ENCODE peak calls at places on chromosomes 11 and 22, in four cellular contexts. P is glutamatergic neuron, V is mesothelial cell of epicardium, J is fibroblast of lung. F is an unnamed sample.

GRCh38 chr11:69229521-69229920 is 64.4 kb upstream of the MYEOV start:
- DNase-seq in V (no peak), J (no peak), P (no peak), F (no peak)

GRCh38 chr11:17738350-17739207 is 4.0 kb downstream of the KCNC1 start:
- DNase-seq in V (no peak), J (no peak), P (peak; percentile 75), F (no peak)

GRCh38 chr11:88420165-88420781 is 82.7 kb upstream of the CTSC start:
- DNase-seq in J (peak; percentile 55), P (no peak), V (no peak), F (no peak)

GRCh38 chr22:30694638-30695350 is at the start of gene OSBP2:
- DNase-seq in P (peak; percentile 62), V (peak; percentile 55), J (no peak), F (peak; percentile 48)

GRCh38 chr11:114179234-114179941 is 116.8 kb upstream of the NNMT start:
- DNase-seq in J (peak; percentile 100), P (no peak), V (no peak), F (no peak)

GRCh38 chr11:35109827-35110226 is 29.1 kb upstream of the CD44 start:
- DNase-seq in J (no peak), V (no peak), P (no peak), F (no peak)

GRCh38 chr11:117037279-117037951 is 60.8 kb downstream of the SIK3 start:
- DNase-seq in J (no peak), P (no peak), V (no peak), F (no peak)

GRCh38 chr11:72079776-72080325 is 491 bp downstream of the NUMA1 start:
- DNase-seq in J (peak; percentile 42), V (no peak), P (no peak), F (peak; percentile 13)

GRCh38 chr11:119734788-119735187 is 5.8 kb upstream of the NECTIN1 start:
- DNase-seq in V (no peak), P (no peak), J (no peak), F (no peak)

GRCh38 chr22:50034126-50035081 is 21.8 kb upstream of the IL17REL start:
- DNase-seq in P (no peak), V (no peak), J (no peak), F (no peak)

GRCh38 chr11:119298726-119299125 is 18.2 kb downstream of the MCAM start:
- DNase-seq in P (no peak), J (no peak), V (no peak), F (no peak)

GRCh38 chr11:85269109-85269508 is 358.0 kb downstream of the DLG2 start:
- DNase-seq in J (no peak), V (no peak), P (no peak), F (no peak)

GRCh38 chr11:11979487-11980117 is 28.8 kb downstream of the DKK3 start:
- DNase-seq in P (no peak), J (peak; percentile 84), V (no peak), F (no peak)

GRCh38 chr11:31822604-31823371 is 11.7 kb upstream of the PAX6 start:
- DNase-seq in V (no peak), P (no peak), J (no peak), F (no peak)

GRCh38 chr11:15607361-15608036 is 492.8 kb downstream of the INSC start:
- DNase-seq in V (no peak), J (no peak), P (no peak), F (no peak)

GRCh38 chr11:6476571-6476970 is 2.8 kb upstream of the TRIM3 start:
- DNase-seq in J (no peak), P (no peak), V (no peak), F (no peak)

GRCh38 chr11:121722431-121723256 is 269.9 kb upstream of the SORL1-AS1 start:
- DNase-seq in V (peak; percentile 71), J (peak; percentile 99), P (peak; percentile 77), F (peak; percentile 62)

GRCh38 chr11:33724644-33725035 is 11.6 kb downstream of the CD59 start:
- DNase-seq in P (no peak), J (peak; percentile 89), V (no peak), F (no peak)

GRCh38 chr11:108559904-108560303 is 33.7 kb downstream of the EXPH5 start:
- DNase-seq in P (no peak), V (no peak), J (peak; percentile 62), F (no peak)

GRCh38 chr22:28017859-28018258 is 98.8 kb upstream of the PITPNB start:
- DNase-seq in J (no peak), V (no peak), P (peak; percentile 9), F (no peak)

GRCh38 chr22:49937758-49938564 is 19.5 kb downstream of the CRELD2 start:
- DNase-seq in J (no peak), V (no peak), P (no peak), F (no peak)

GRCh38 chr11:20444537-20444936 is 57.0 kb downstream of the PRMT3 start:
- DNase-seq in V (no peak), P (no peak), J (no peak), F (no peak)

GRCh38 chr11:112652786-112653390 is 308.3 kb upstream of the NCAM1 start:
- DNase-seq in V (no peak), P (no peak), J (peak; percentile 21), F (no peak)

GRCh38 chr11:1604711-1605110 is 3.6 kb downstream of the KRTAP5-3 start:
- DNase-seq in J (no peak), V (no peak), P (no peak), F (no peak)

GRCh38 chr11:91820709-91821108 is 403.9 kb upstream of the FAT3 start:
- DNase-seq in J (no peak), V (no peak), P (no peak), F (no peak)

GRCh38 chr22:35313311-35314121 is 13.8 kb downstream of the TOM1 start:
- DNase-seq in V (no peak), P (peak; percentile 12), J (peak; percentile 69), F (no peak)

GRCh38 chr11:92528051-92528450 is 303.4 kb downstream of the FAT3 start:
- DNase-seq in P (no peak), V (no peak), J (peak; percentile 88), F (no peak)

GRCh38 chr22:46547179-46547882 is 9.9 kb upstream of the CELSR1 start:
- DNase-seq in V (peak; percentile 66), J (peak; percentile 64), P (no peak), F (no peak)

GRCh38 chr22:37893583-37893983 is 12.5 kb upstream of the MICALL1 start:
- DNase-seq in J (no peak), V (no peak), P (no peak), F (no peak)

GRCh38 chr22:37884420-37884819 is 21.7 kb upstream of the MICALL1 start:
- DNase-seq in P (no peak), V (no peak), J (peak; percentile 74), F (no peak)

GRCh38 chr22:37891926-37892325 is 14.2 kb upstream of the MICALL1 start:
- DNase-seq in P (no peak), V (no peak), J (no peak), F (no peak)

GRCh38 chr22:37892566-37893338 is 13.3 kb upstream of the MICALL1 start:
- DNase-seq in P (no peak), J (peak; percentile 64), V (no peak), F (no peak)

GRCh38 chr22:37887610-37888378 is 18.3 kb upstream of the MICALL1 start:
- DNase-seq in P (peak; percentile 31), J (peak; percentile 93), V (no peak), F (no peak)
- TF ChIP-seq CTCF in P (no peak), J (peak; percentile 67), V (no peak), F (peak; percentile 61)

DNA sequence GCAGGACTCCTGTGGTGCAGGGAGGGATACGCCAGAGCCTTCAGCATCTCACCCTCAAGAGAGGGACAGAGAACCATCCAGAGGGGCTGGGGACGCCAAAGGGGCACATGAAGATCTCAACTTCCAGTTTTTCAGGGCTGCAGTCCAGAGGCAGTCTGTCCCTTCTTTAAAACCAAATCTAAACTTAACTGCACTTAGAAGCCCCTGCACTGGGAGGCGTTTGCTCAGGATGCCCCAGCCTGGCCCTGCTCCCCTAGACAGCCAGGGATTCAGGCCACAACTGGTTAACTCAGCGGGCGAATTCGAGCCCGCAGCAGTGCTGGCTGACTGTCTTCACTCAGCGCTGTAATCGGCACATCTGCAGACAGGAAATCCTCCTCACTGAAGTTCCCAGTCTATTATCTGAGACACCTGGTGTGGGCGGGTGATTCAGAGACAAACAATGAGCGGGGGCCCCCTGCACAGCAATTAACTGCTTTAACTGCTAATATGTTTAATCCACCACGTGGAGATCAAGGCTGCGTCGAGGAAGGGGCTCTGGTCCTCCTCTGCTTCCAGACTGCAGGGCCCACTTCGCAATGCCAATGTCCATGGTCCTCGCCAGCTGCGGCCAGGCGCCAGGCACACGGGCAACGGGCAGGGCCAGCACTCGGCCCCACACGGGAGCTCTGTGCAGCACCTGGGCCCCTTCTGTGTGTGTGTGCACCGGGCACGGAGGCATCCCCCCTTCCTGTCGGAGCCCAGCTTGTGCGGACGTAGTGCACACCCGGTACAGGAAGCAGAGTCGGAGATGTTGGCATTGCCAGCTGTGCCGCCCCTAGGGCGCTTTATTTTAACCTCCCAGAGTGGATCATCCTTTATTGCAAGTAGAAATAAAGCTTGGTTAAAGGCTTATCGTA is 36.9 kb upstream of the GNB1L start:
- DNase-seq in V (no peak), P (no peak), J (peak; percentile 43), F (no peak)
- TF ChIP-seq CTCF in V (no peak), P (no peak), J (no peak), F (no peak)

DNA sequence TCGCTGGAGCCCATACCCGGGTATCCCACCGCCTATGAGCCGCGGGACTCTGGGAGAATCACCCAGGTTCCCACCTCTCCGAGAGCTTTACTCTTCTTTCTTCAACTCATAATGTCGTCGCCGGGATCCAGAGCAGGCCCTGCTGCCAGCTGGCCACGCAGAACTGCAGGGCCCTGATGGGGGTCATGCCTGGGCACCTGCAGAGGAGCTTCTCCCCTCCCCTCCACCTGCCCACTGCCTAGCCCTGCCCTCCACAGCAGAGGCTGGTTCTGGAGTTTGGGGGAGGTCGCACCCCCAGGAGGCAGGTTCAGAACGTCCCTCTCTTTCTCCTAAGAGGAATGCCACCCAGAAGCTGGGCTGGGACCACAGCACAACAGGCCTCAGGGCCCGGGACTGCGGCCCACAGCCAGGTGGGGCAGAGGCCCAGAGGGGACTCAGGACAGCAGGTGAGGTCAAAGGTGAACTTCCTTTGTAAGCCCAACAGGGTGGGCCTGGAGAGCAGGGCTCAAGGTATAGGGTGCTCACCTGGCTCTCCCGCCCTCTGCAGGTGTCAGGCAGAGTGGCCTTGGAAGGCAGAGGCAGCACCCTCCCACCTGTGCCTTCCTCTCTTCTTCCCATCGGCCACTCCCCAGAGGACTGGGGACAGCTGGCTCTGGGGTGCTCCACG is 1.9 kb downstream of the SLC25A45 start:
- DNase-seq in P (no peak), J (no peak), V (no peak), F (no peak)
- TF ChIP-seq CTCF in P (no peak), J (no peak), V (no peak), F (no peak)

DNA sequence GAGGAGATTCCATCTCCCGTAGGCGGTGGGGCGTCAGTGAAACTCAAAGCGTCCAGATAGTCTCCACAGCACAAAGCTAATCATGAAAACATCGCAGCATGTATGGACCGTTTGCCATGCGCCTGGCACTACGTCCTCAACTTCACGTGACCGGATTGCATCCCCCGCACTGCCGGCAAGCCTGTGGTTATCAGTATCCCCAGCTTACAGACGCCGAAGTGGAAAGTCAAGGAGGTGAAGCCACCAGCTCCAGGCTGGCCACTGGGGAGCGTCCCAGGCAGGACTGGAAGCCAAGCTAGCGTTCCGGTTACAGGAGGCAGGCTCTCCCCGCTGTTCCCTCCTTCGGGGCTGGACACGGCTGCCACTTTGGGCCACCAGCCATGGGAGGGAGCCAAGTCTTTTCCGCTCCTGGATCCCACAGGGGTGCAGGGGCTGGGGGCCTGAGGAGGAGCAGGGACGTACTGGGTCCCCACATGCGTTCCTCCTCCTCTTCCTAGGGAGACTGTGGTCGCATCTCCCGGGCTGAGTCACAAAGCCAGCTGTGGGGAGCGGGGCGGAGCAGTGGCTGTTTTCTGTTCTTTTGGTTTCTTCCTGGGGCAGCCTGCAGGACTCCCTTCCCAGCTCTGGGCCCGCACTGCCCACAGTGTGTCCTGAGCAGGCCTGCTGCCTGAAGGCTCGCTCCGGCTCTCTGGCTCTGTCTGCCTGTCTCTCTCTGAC is 4.3 kb upstream of the OSBPL5 start:
- DNase-seq in J (peak; percentile 66), P (peak; percentile 39), V (no peak), F (no peak)
- TF ChIP-seq CTCF in J (peak; percentile 4), P (no peak), V (no peak), F (no peak)

GRCh38 chr11:37394236-37394870 is 796.3 kb upstream of the RAG2 start:
- DNase-seq in V (no peak), P (no peak), J (peak; percentile 18), F (no peak)
- TF ChIP-seq CTCF in V (no peak), P (no peak), J (no peak), F (no peak)

F was measured in neural crest cell.